ENCODE peak calls at places on chromosomes 16 and 17, in four cellular contexts. One of them, this sample, is unnamed.

GRCh38 chr17:58402047-58402446 is 15.3 kb downstream of the RNF43 start:
- DNase-seq in transverse colon: no peak
- DNase-seq in tibial artery: no peak
- DNase-seq in H1: no peak
- DNase-seq in this sample: no peak

GRCh38 chr17:40519089-40519775 is 17.8 kb upstream of the TNS4 start:
- DNase-seq in transverse colon: no peak
- DNase-seq in tibial artery: no peak
- DNase-seq in H1: no peak
- DNase-seq in this sample: no peak

GRCh38 chr16:14553447-14553846 is 76.6 kb downstream of the PARN start:
- DNase-seq in transverse colon: no peak
- DNase-seq in tibial artery: no peak
- DNase-seq in H1: no peak
- DNase-seq in this sample: no peak

GRCh38 chr17:30933966-30934365 is 12.2 kb downstream of the ADAP2 start:
- DNase-seq in transverse colon: no peak
- DNase-seq in tibial artery: no peak
- DNase-seq in H1: no peak
- DNase-seq in this sample: no peak

GRCh38 chr16:14486520-14487303 is 143.3 kb downstream of the PARN start:
- DNase-seq in transverse colon: peak; percentile 82
- DNase-seq in tibial artery: peak; percentile 88
- DNase-seq in H1: no peak
- DNase-seq in this sample: peak; percentile 43

GRCh38 chr17:42456223-42457106 is 2.2 kb upstream of the ATP6V0A1 start:
- DNase-seq in transverse colon: no peak
- DNase-seq in tibial artery: no peak
- DNase-seq in H1: no peak
- DNase-seq in this sample: no peak

GRCh38 chr17:19876524-19877161 is 8.9 kb upstream of the ULK2 start:
- DNase-seq in transverse colon: peak; percentile 33
- DNase-seq in tibial artery: peak; percentile 74
- DNase-seq in H1: no peak
- DNase-seq in this sample: no peak

GRCh38 chr17:32628645-32629044 is 141.9 kb downstream of the CDK5R1 start:
- DNase-seq in transverse colon: no peak
- DNase-seq in tibial artery: no peak
- DNase-seq in H1: no peak
- DNase-seq in this sample: no peak

GRCh38 chr17:33905338-33905800 is 349.7 kb upstream of the CCL2 start:
- DNase-seq in transverse colon: no peak
- DNase-seq in tibial artery: no peak
- DNase-seq in H1: no peak
- DNase-seq in this sample: no peak

GRCh38 chr16:88599092-88599733 is 29.0 kb downstream of the ZC3H18 start:
- DNase-seq in transverse colon: peak; percentile 64
- DNase-seq in tibial artery: peak; percentile 82
- DNase-seq in H1: no peak
- DNase-seq in this sample: peak; percentile 35

GRCh38 chr16:15054357-15055140 is 1.3 kb downstream of the NTAN1 start:
- DNase-seq in transverse colon: no peak
- DNase-seq in tibial artery: no peak
- DNase-seq in H1: no peak
- DNase-seq in this sample: no peak

GRCh38 chr17:41602524-41602923 is 10.0 kb downstream of the KRT16 start:
- DNase-seq in transverse colon: no peak
- DNase-seq in tibial artery: no peak
- DNase-seq in H1: no peak
- DNase-seq in this sample: no peak

GRCh38 chr16:72189865-72190371 is 18.0 kb upstream of the PMFBP1 start:
- DNase-seq in transverse colon: no peak
- DNase-seq in tibial artery: peak; percentile 49
- DNase-seq in H1: no peak
- DNase-seq in this sample: no peak

GRCh38 chr16:8194795-8195194 is 395.5 kb downstream of the TMEM114 start:
- DNase-seq in transverse colon: no peak
- DNase-seq in tibial artery: no peak
- DNase-seq in H1: peak; percentile 81
- DNase-seq in this sample: no peak

GRCh38 chr17:18224053-18224427 is 1.4 kb upstream of the LLGL1 start:
- DNase-seq in transverse colon: no peak
- DNase-seq in tibial artery: no peak
- DNase-seq in H1: no peak
- DNase-seq in this sample: no peak
- H3K27ac ChIP-seq in transverse colon: no peak overlapping the region
- H3K27ac ChIP-seq in tibial artery: no peak overlapping the region
- H3K27ac ChIP-seq in H1: peak overlapping the region; percentile 97
- H3K27ac ChIP-seq in this sample: no peak overlapping the region

DNA sequence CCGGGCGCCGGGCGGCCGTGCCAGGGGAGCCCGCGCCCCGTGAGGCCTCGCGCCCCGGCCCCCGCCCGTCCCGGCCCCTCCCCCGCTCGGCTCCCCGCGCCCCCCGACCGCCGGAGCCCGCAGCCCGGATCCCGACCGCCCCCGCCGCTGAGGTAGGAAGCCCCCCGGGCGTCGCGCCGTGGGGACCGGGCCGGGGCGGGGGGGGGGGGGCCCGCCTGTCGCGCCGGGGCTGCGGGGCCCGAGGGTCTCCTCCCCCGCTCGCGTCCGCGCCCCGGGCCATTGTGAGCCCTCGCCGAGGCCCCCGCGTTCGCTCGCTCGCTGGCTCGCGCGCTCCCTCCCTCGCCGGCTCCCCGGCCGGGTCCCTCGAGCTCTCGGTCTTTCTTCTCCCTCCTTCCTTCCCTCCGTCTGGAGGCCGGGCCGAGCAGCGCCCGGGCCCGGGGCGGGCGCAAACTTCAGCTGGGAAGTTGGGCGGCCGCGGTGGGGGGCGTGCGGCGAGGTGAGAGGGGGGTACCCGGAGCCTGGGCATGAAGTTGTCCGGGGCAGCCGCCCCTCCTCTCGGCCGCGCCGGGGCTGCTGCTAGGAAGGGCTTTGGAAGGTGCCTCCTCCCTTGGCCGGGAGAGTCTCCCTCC is 350 bp downstream of the GLIS2 start:
- DNase-seq in transverse colon: no peak
- DNase-seq in tibial artery: no peak
- DNase-seq in H1: no peak
- DNase-seq in this sample: no peak
- H3K27ac ChIP-seq in transverse colon: peak overlapping the region; percentile 90
- H3K27ac ChIP-seq in tibial artery: peak overlapping the region; percentile 99
- H3K27ac ChIP-seq in H1: no peak overlapping the region
- H3K27ac ChIP-seq in this sample: peak overlapping the region; percentile 62

DNA sequence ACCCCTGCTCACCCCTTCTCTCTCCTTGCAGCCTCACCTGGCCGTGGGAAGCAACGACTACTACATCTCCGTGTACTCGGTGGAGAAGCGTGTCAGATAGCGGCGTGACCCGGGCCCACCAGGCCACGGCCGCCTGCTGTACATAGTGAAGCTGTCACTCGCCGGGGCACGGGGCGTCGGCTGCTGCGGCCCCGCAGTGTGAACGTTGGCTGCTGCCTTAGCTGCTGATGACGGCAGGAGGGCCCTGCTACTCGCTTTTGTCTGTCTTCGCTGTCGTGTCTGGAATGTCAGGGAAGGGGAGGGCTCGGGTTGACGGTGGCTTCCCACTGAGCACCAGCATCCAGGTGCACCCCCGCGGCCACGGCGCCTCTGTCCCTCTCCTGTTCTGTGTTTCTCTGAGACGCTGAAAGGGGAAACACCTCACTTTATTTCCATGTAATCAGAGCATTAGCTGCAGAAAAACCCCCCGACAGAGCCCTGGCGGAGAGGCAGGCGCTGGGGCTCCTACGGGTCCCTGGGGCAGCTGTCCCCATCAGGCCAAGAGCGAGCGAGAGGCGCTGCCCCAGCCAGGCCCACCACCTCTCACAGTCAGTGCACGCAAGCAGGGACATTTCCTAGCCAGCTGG is 27.3 kb upstream of the CHMP6 start:
- DNase-seq in transverse colon: no peak
- DNase-seq in tibial artery: no peak
- DNase-seq in H1: no peak
- DNase-seq in this sample: no peak
- H3K27ac ChIP-seq in transverse colon: no peak overlapping the region
- H3K27ac ChIP-seq in tibial artery: no peak overlapping the region
- H3K27ac ChIP-seq in H1: no peak overlapping the region
- H3K27ac ChIP-seq in this sample: no peak overlapping the region

GRCh38 chr17:16569358-16569712 is 331 bp upstream of the ZNF287 start:
- DNase-seq in transverse colon: no peak
- DNase-seq in tibial artery: no peak
- DNase-seq in H1: no peak
- DNase-seq in this sample: no peak
- H3K27ac ChIP-seq in transverse colon: no peak overlapping the region
- H3K27ac ChIP-seq in tibial artery: peak overlapping the region; percentile 81
- H3K27ac ChIP-seq in H1: no peak overlapping the region
- H3K27ac ChIP-seq in this sample: peak overlapping the region; percentile 76

GRCh38 chr16:30376508-30376907 is 1.9 kb downstream of the MYL11 start:
- DNase-seq in transverse colon: no peak
- DNase-seq in tibial artery: no peak
- DNase-seq in H1: no peak
- DNase-seq in this sample: no peak
- H3K27ac ChIP-seq in transverse colon: peak overlapping the region; percentile 100
- H3K27ac ChIP-seq in tibial artery: peak overlapping the region; percentile 99
- H3K27ac ChIP-seq in H1: no peak overlapping the region
- H3K27ac ChIP-seq in this sample: peak overlapping the region; percentile 40

DNA sequence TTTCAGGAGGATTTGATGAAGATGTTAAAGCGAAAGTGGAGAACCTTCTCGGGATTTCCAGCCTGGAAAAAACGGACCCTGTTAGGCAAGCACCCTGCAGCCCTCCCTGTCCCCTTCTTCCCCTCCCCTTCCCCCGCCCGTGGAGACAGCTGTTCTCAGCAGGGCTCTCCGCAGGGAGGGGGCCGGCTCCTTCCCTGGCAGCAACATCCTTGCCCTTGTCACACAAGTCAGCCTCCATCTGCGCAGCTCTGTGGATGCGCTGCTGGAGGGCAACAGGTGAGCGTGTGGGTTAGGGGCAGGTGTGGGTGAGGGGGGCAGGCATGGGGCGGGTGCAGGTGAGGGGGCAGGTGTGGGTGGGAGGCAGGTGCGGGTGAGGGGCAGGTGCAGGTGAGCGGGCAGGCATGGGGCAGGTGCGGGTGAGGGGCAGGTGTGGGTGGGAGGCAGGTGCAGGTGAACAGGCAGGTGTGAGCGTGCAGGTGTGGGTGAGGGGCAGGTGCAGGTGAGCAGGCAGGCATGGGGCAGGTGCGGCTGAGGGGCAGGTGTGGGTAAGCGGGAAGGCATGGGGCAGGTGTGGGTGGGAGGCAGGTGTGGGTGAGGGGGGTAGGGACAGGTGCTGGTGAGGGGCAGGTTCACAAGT is 9.4 kb downstream of the CYBC1 start:
- DNase-seq in transverse colon: no peak
- DNase-seq in tibial artery: no peak
- DNase-seq in H1: no peak
- DNase-seq in this sample: peak; percentile 42
- H3K27ac ChIP-seq in transverse colon: peak overlapping the region; percentile 3
- H3K27ac ChIP-seq in tibial artery: no peak overlapping the region
- H3K27ac ChIP-seq in H1: peak overlapping the region; percentile 23
- H3K27ac ChIP-seq in this sample: peak overlapping the region; percentile 82